ENCODE peak calls at places on chromosomes 12 and 14, in nine cellular contexts. One of them, this sample, is unnamed.

GRCh38 chr14:49598182-49598478 is 610 bp upstream of the LRR1 start:
- DNase-seq in lung: no peak
- DNase-seq in pancreas: no peak
- DNase-seq in GM13977: no peak
- DNase-seq in effector memory CD4-positive, alpha-beta T cell: no peak
- DNase-seq in activated T-helper 1 cell treated with anti-CD3 and anti-CD28 coated beads, Interleukin-2, amount 50 U/mL, for 16 hours: no peak
- DNase-seq in activated CD8-positive, alpha-beta memory T cell treated with anti-CD3 and anti-CD28 coated beads for 1 hour: no peak
- DNase-seq in left ventricle myocardium inferior: no peak
- DNase-seq in GM13976: no peak
- DNase-seq in this sample: no peak

GRCh38 chr12:52267699-52268098 is 6.7 kb upstream of the KRT86 start:
- DNase-seq in activated T-helper 1 cell treated with anti-CD3 and anti-CD28 coated beads, Interleukin-2, amount 50 U/mL, for 16 hours: no peak
- DNase-seq in lung: no peak
- DNase-seq in left ventricle myocardium inferior: no peak
- DNase-seq in activated CD8-positive, alpha-beta memory T cell treated with anti-CD3 and anti-CD28 coated beads for 1 hour: no peak
- DNase-seq in GM13976: no peak
- DNase-seq in GM13977: no peak
- DNase-seq in pancreas: no peak
- DNase-seq in effector memory CD4-positive, alpha-beta T cell: no peak
- DNase-seq in this sample: no peak

GRCh38 chr14:32494566-32495434 is 165.7 kb downstream of the AKAP6 start:
- DNase-seq in GM13977: no peak
- DNase-seq in lung: no peak
- DNase-seq in activated CD8-positive, alpha-beta memory T cell treated with anti-CD3 and anti-CD28 coated beads for 1 hour: no peak
- DNase-seq in left ventricle myocardium inferior: no peak
- DNase-seq in GM13976: no peak
- DNase-seq in pancreas: no peak
- DNase-seq in activated T-helper 1 cell treated with anti-CD3 and anti-CD28 coated beads, Interleukin-2, amount 50 U/mL, for 16 hours: no peak
- DNase-seq in effector memory CD4-positive, alpha-beta T cell: no peak
- DNase-seq in this sample: no peak

GRCh38 chr12:58067610-58068387 is 126.4 kb downstream of the ATP23 start:
- DNase-seq in effector memory CD4-positive, alpha-beta T cell: no peak
- DNase-seq in pancreas: no peak
- DNase-seq in GM13977: no peak
- DNase-seq in left ventricle myocardium inferior: no peak
- DNase-seq in activated CD8-positive, alpha-beta memory T cell treated with anti-CD3 and anti-CD28 coated beads for 1 hour: no peak
- DNase-seq in lung: no peak
- DNase-seq in activated T-helper 1 cell treated with anti-CD3 and anti-CD28 coated beads, Interleukin-2, amount 50 U/mL, for 16 hours: no peak
- DNase-seq in GM13976: no peak
- DNase-seq in this sample: no peak

GRCh38 chr12:30201301-30202160 is 417.8 kb upstream of the TMTC1 start:
- DNase-seq in pancreas: peak; percentile 49
- DNase-seq in left ventricle myocardium inferior: peak; percentile 13
- DNase-seq in activated T-helper 1 cell treated with anti-CD3 and anti-CD28 coated beads, Interleukin-2, amount 50 U/mL, for 16 hours: no peak
- DNase-seq in lung: no peak
- DNase-seq in activated CD8-positive, alpha-beta memory T cell treated with anti-CD3 and anti-CD28 coated beads for 1 hour: no peak
- DNase-seq in GM13976: no peak
- DNase-seq in GM13977: no peak
- DNase-seq in effector memory CD4-positive, alpha-beta T cell: no peak
- DNase-seq in this sample: no peak

GRCh38 chr12:2957816-2958431 is 1.3 kb upstream of the TEAD4 start:
- DNase-seq in activated CD8-positive, alpha-beta memory T cell treated with anti-CD3 and anti-CD28 coated beads for 1 hour: no peak
- DNase-seq in activated T-helper 1 cell treated with anti-CD3 and anti-CD28 coated beads, Interleukin-2, amount 50 U/mL, for 16 hours: no peak
- DNase-seq in GM13977: no peak
- DNase-seq in left ventricle myocardium inferior: no peak
- DNase-seq in lung: no peak
- DNase-seq in pancreas: no peak
- DNase-seq in GM13976: no peak
- DNase-seq in effector memory CD4-positive, alpha-beta T cell: no peak
- DNase-seq in this sample: no peak

GRCh38 chr14:61565181-61565580 is 130.1 kb upstream of the HIF1A start:
- DNase-seq in left ventricle myocardium inferior: no peak
- DNase-seq in activated T-helper 1 cell treated with anti-CD3 and anti-CD28 coated beads, Interleukin-2, amount 50 U/mL, for 16 hours: no peak
- DNase-seq in activated CD8-positive, alpha-beta memory T cell treated with anti-CD3 and anti-CD28 coated beads for 1 hour: no peak
- DNase-seq in pancreas: no peak
- DNase-seq in lung: no peak
- DNase-seq in effector memory CD4-positive, alpha-beta T cell: no peak
- DNase-seq in GM13976: no peak
- DNase-seq in GM13977: no peak
- DNase-seq in this sample: no peak

GRCh38 chr14:50335989-50336391 is 23.9 kb downstream of the DMAC2L start:
- DNase-seq in activated CD8-positive, alpha-beta memory T cell treated with anti-CD3 and anti-CD28 coated beads for 1 hour: no peak
- DNase-seq in activated T-helper 1 cell treated with anti-CD3 and anti-CD28 coated beads, Interleukin-2, amount 50 U/mL, for 16 hours: no peak
- DNase-seq in GM13977: peak; percentile 28
- DNase-seq in GM13976: peak; percentile 37
- DNase-seq in pancreas: no peak
- DNase-seq in effector memory CD4-positive, alpha-beta T cell: no peak
- DNase-seq in left ventricle myocardium inferior: peak; percentile 38
- DNase-seq in lung: no peak
- DNase-seq in this sample: no peak

GRCh38 chr12:86744547-86745212 is 488.5 kb upstream of the MGAT4C start:
- DNase-seq in activated CD8-positive, alpha-beta memory T cell treated with anti-CD3 and anti-CD28 coated beads for 1 hour: no peak
- DNase-seq in GM13977: no peak
- DNase-seq in GM13976: no peak
- DNase-seq in effector memory CD4-positive, alpha-beta T cell: no peak
- DNase-seq in left ventricle myocardium inferior: no peak
- DNase-seq in lung: no peak
- DNase-seq in activated T-helper 1 cell treated with anti-CD3 and anti-CD28 coated beads, Interleukin-2, amount 50 U/mL, for 16 hours: no peak
- DNase-seq in pancreas: no peak
- DNase-seq in this sample: no peak

GRCh38 chr12:27009926-27010325 is 4.3 kb downstream of the TM7SF3 start:
- DNase-seq in left ventricle myocardium inferior: no peak
- DNase-seq in lung: no peak
- DNase-seq in activated CD8-positive, alpha-beta memory T cell treated with anti-CD3 and anti-CD28 coated beads for 1 hour: no peak
- DNase-seq in GM13976: no peak
- DNase-seq in GM13977: peak; percentile 15
- DNase-seq in pancreas: no peak
- DNase-seq in activated T-helper 1 cell treated with anti-CD3 and anti-CD28 coated beads, Interleukin-2, amount 50 U/mL, for 16 hours: no peak
- DNase-seq in effector memory CD4-positive, alpha-beta T cell: no peak
- DNase-seq in this sample: no peak

GRCh38 chr14:45252356-45253069 is 489 bp downstream of the MIS18BP1 start:
- DNase-seq in activated CD8-positive, alpha-beta memory T cell treated with anti-CD3 and anti-CD28 coated beads for 1 hour: no peak
- DNase-seq in effector memory CD4-positive, alpha-beta T cell: no peak
- DNase-seq in lung: no peak
- DNase-seq in left ventricle myocardium inferior: no peak
- DNase-seq in GM13977: no peak
- DNase-seq in pancreas: no peak
- DNase-seq in activated T-helper 1 cell treated with anti-CD3 and anti-CD28 coated beads, Interleukin-2, amount 50 U/mL, for 16 hours: no peak
- DNase-seq in GM13976: no peak
- DNase-seq in this sample: no peak